ENCODE peak calls at places on chromosomes 6 and 20, in seven cellular contexts. One of them, this sample, is unnamed. For H3K27me3, the result is how much of the 10 kb centered on the place peaks cover.

GRCh38 chr6:144344651-144345050 is 59.5 kb downstream of the UTRN start:
- DNase-seq in colonic mucosa: no peak
- DNase-seq in CD4-positive, CD25-positive, alpha-beta regulatory T cell: no peak
- DNase-seq in tibial nerve: no peak
- DNase-seq in AG04450: no peak
- DNase-seq in IMR-90: no peak
- DNase-seq in stomach: no peak
- DNase-seq in this sample: no peak

GRCh38 chr6:16154904-16155303 is 26.0 kb downstream of the MYLIP start:
- DNase-seq in IMR-90: peak
- DNase-seq in colonic mucosa: no peak
- DNase-seq in CD4-positive, CD25-positive, alpha-beta regulatory T cell: no peak
- DNase-seq in tibial nerve: peak
- DNase-seq in AG04450: peak
- DNase-seq in stomach: no peak
- DNase-seq in this sample: no peak

GRCh38 chr6:145789443-145789842 is 25.2 kb downstream of the FBXO30 start:
- DNase-seq in stomach: no peak
- DNase-seq in colonic mucosa: no peak
- DNase-seq in tibial nerve: no peak
- DNase-seq in IMR-90: peak
- DNase-seq in CD4-positive, CD25-positive, alpha-beta regulatory T cell: no peak
- DNase-seq in AG04450: peak
- DNase-seq in this sample: no peak

GRCh38 chr6:114514153-114514552 is 171.3 kb upstream of the HS3ST5 start:
- DNase-seq in IMR-90: no peak
- DNase-seq in tibial nerve: no peak
- DNase-seq in stomach: no peak
- DNase-seq in CD4-positive, CD25-positive, alpha-beta regulatory T cell: no peak
- DNase-seq in colonic mucosa: no peak
- DNase-seq in AG04450: no peak
- DNase-seq in this sample: no peak

GRCh38 chr6:87908978-87909802 is 138.5 kb upstream of the SPACA1 start:
- DNase-seq in AG04450: no peak
- DNase-seq in colonic mucosa: no peak
- DNase-seq in stomach: no peak
- DNase-seq in IMR-90: no peak
- DNase-seq in CD4-positive, CD25-positive, alpha-beta regulatory T cell: no peak
- DNase-seq in tibial nerve: no peak
- DNase-seq in this sample: no peak

GRCh38 chr6:85192596-85192995 is 257.3 kb upstream of the NT5E start:
- DNase-seq in CD4-positive, CD25-positive, alpha-beta regulatory T cell: no peak
- DNase-seq in stomach: no peak
- DNase-seq in colonic mucosa: no peak
- DNase-seq in IMR-90: no peak
- DNase-seq in tibial nerve: no peak
- DNase-seq in AG04450: no peak
- DNase-seq in this sample: no peak

GRCh38 chr6:71254323-71254722 is 34.3 kb upstream of the OGFRL1 start:
- DNase-seq in stomach: no peak
- DNase-seq in tibial nerve: no peak
- DNase-seq in colonic mucosa: no peak
- DNase-seq in IMR-90: no peak
- DNase-seq in AG04450: no peak
- DNase-seq in CD4-positive, CD25-positive, alpha-beta regulatory T cell: no peak
- DNase-seq in this sample: no peak

GRCh38 chr6:160259585-160259984 is 964 bp upstream of the SLC22A2 start:
- DNase-seq in colonic mucosa: peak
- DNase-seq in IMR-90: no peak
- DNase-seq in tibial nerve: no peak
- DNase-seq in AG04450: no peak
- DNase-seq in CD4-positive, CD25-positive, alpha-beta regulatory T cell: no peak
- DNase-seq in stomach: no peak
- DNase-seq in this sample: no peak

GRCh38 chr6:116309657-116310056 is 29.9 kb upstream of the TSPYL1 start:
- DNase-seq in tibial nerve: no peak
- DNase-seq in CD4-positive, CD25-positive, alpha-beta regulatory T cell: no peak
- DNase-seq in stomach: no peak
- DNase-seq in IMR-90: no peak
- DNase-seq in colonic mucosa: no peak
- DNase-seq in AG04450: no peak
- DNase-seq in this sample: peak
- H3K4me3 ChIP-seq in tibial nerve: no peak
- H3K4me3 ChIP-seq in CD4-positive, CD25-positive, alpha-beta regulatory T cell: no peak
- H3K4me3 ChIP-seq in stomach: no peak
- H3K4me3 ChIP-seq in IMR-90: no peak
- H3K4me3 ChIP-seq in colonic mucosa: no peak
- H3K4me3 ChIP-seq in AG04450: no peak
- H3K4me3 ChIP-seq in this sample: no peak

DNA sequence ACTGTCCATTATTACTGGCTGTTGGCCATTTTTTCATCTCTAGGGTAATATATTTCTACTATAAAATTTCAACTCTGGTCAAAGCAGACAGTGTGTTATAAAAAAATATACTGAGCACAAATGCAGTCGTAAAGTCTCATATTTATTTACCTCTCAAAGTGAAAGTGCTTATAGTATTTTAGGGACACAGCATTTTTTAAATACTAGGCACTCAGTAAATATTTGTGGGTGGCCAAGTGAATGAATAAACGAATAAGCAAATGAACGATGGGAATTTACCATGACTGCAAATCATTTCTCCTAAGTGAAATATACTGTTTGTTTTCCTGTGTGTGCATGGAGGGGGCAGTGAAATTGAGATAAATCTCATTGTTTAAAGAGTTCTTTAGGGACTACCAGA is 659.6 kb downstream of the KIF16B start:
- DNase-seq in tibial nerve: no peak
- DNase-seq in AG04450: no peak
- DNase-seq in stomach: no peak
- DNase-seq in colonic mucosa: no peak
- DNase-seq in IMR-90: no peak
- DNase-seq in CD4-positive, CD25-positive, alpha-beta regulatory T cell: no peak
- DNase-seq in this sample: no peak
- H3K27me3 ChIP-seq in tibial nerve: under half
- H3K27me3 ChIP-seq in AG04450: under half
- H3K27me3 ChIP-seq in stomach: under half
- H3K27me3 ChIP-seq in colonic mucosa: under half
- H3K27me3 ChIP-seq in IMR-90: under half
- H3K27me3 ChIP-seq in CD4-positive, CD25-positive, alpha-beta regulatory T cell: under half
- H3K27me3 ChIP-seq in this sample: under half

GRCh38 chr6:33428891-33429744 is 9.3 kb downstream of the SYNGAP1 start:
- DNase-seq in IMR-90: no peak
- DNase-seq in colonic mucosa: no peak
- DNase-seq in stomach: no peak
- DNase-seq in CD4-positive, CD25-positive, alpha-beta regulatory T cell: no peak
- DNase-seq in tibial nerve: no peak
- DNase-seq in AG04450: no peak
- DNase-seq in this sample: no peak
- H3K4me3 ChIP-seq in IMR-90: no peak
- H3K4me3 ChIP-seq in colonic mucosa: no peak
- H3K4me3 ChIP-seq in stomach: peak
- H3K4me3 ChIP-seq in CD4-positive, CD25-positive, alpha-beta regulatory T cell: peak
- H3K4me3 ChIP-seq in tibial nerve: no peak
- H3K4me3 ChIP-seq in AG04450: peak
- H3K4me3 ChIP-seq in this sample: no peak

GRCh38 chr20:64047046-64047389 is 2.4 kb downstream of the SOX18 start:
- DNase-seq in IMR-90: no peak
- DNase-seq in colonic mucosa: no peak
- DNase-seq in tibial nerve: no peak
- DNase-seq in CD4-positive, CD25-positive, alpha-beta regulatory T cell: no peak
- DNase-seq in AG04450: no peak
- DNase-seq in stomach: no peak
- DNase-seq in this sample: no peak
- H3K27me3 ChIP-seq in IMR-90: half or more
- H3K27me3 ChIP-seq in colonic mucosa: half or more
- H3K27me3 ChIP-seq in tibial nerve: half or more
- H3K27me3 ChIP-seq in CD4-positive, CD25-positive, alpha-beta regulatory T cell: under half
- H3K27me3 ChIP-seq in AG04450: half or more
- H3K27me3 ChIP-seq in stomach: half or more
- H3K27me3 ChIP-seq in this sample: under half

This sample was measured in small intestine.